ENCODE peak calls at places on chromosomes 12 and 14, in eight cellular contexts. M is A549, W is hepatocyte, N is Panc1, I is heart left ventricle, H is neural progenitor cell, E is HepG2, O is tibial nerve. C is an unnamed sample. For H3K4me1, the result is how much of the 10 kb centered on the place peaks cover.

GRCh38 chr14:35365130-35366047 is 39.2 kb downstream of the NFKBIA start:
- DNase-seq in E (peak), H (no peak), N (peak), M (peak), W (peak), O (no peak), I (no peak), C (peak)

GRCh38 chr14:50964683-50965390 is 20.6 kb upstream of the PYGL start:
- DNase-seq in M (peak), N (peak), O (no peak), W (peak), I (peak), E (peak), H (no peak), C (no peak)

GRCh38 chr12:122125452-122126341 is 47.1 kb downstream of the MLXIP start:
- DNase-seq in W (no peak), M (no peak), H (no peak), O (no peak), I (no peak), E (no peak), N (no peak), C (no peak)

GRCh38 chr12:80714846-80715245 is 1.9 kb upstream of the MYF5 start:
- DNase-seq in M (no peak), N (no peak), W (no peak), O (no peak), H (no peak), E (no peak), I (no peak), C (no peak)

GRCh38 chr12:123808167-123808566 is 46.1 kb downstream of the DNAH10 start:
- DNase-seq in E (peak), W (peak), O (no peak), I (no peak), M (peak), H (peak), N (no peak), C (peak)

GRCh38 chr12:51751657-51752056 is 96.9 kb downstream of the FIGNL2 start:
- DNase-seq in O (no peak), N (no peak), M (no peak), E (no peak), H (no peak), I (peak), W (no peak), C (no peak)

GRCh38 chr12:27576667-27577347 is 52.8 kb downstream of the PPFIBP1 start:
- DNase-seq in I (no peak), W (no peak), H (no peak), O (no peak), M (no peak), E (no peak), N (no peak), C (no peak)

GRCh38 chr12:57772429-57773322 is at the start of gene EEF1AKMT3:
- DNase-seq in E (peak), M (no peak), O (no peak), H (peak), N (no peak), I (peak), W (peak), C (peak)

GRCh38 chr12:24795699-24796385 is 153.1 kb downstream of the BCAT1 start:
- DNase-seq in O (no peak), E (no peak), H (no peak), W (no peak), M (no peak), N (no peak), I (no peak), C (no peak)

GRCh38 chr12:48380596-48380995 is 29.9 kb upstream of the ZNF641 start:
- DNase-seq in O (no peak), M (no peak), H (no peak), W (no peak), I (no peak), N (no peak), E (no peak), C (no peak)

GRCh38 chr12:68882251-68882964 is 50.6 kb downstream of the CPM start:
- DNase-seq in N (no peak), H (no peak), I (no peak), M (no peak), O (no peak), E (no peak), W (no peak), C (no peak)

DNA sequence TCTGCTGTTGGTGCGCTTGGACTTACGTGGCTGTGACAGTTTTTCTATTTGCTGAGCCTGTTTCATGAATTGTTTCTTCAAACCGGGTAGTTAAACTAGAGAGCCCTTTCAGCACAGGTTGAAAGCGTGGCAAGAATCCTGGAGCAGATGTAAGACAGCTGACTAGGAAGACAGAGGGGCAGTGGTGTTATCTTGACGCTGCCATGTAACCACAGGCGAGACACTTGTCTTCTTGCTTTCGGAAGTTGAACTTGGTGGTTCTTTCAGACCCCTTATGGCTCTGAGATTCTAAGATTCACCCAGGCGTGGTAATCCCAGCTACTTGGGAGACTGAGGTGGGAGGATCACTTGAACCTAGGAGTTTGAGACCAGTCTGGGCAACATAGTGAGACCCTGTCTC is 4.3 kb downstream of the EMP1 start:
- DNase-seq in I (no peak), W (no peak), H (no peak), E (no peak), M (no peak), N (no peak), O (no peak), C (no peak)
- H3K4me1 ChIP-seq in I (half or more), W (under half), H (under half), E (under half), M (under half), N (under half), O (under half), C (under half)

DNA sequence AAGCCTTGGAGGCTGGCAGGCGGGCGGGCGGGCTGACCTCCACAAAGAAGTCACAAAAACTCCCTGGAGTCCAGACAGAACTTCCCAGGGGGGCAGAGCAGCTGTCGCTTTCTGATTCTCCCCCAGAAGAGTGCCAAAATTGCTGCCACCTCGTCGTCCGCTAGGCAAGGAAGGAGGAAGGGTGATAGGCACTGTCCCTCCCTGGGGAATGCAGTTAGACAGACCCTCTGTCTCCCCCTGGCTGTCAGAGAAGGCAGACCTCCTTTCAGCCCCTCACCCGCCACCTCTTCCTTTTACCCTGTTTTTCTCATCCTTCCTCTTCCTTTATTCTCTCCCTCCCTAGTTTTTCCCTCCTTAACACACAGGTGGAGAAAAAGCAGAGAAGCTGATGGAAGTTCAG is 18.7 kb downstream of the GRIN2B start:
- DNase-seq in M (peak), W (no peak), N (no peak), E (peak), H (peak), O (no peak), I (no peak), C (no peak)
- TF ChIP-seq CTCF in M (peak), W (peak), N (peak), E (peak), H (peak), O (no peak), I (no peak), C (no peak)

GRCh38 chr14:58907803-58908202 is 270.0 kb downstream of the DACT1 start:
- DNase-seq in I (no peak), H (no peak), E (no peak), W (no peak), O (no peak), N (no peak), M (no peak), C (no peak)

GRCh38 chr14:58915646-58916045 is 272.8 kb upstream of the DAAM1 start:
- DNase-seq in N (no peak), H (no peak), M (no peak), W (no peak), O (no peak), I (no peak), E (no peak), C (no peak)

GRCh38 chr14:58912287-58912686 is 274.5 kb downstream of the DACT1 start:
- DNase-seq in H (no peak), M (no peak), E (no peak), O (no peak), N (no peak), I (no peak), W (no peak), C (no peak)

GRCh38 chr14:58914271-58914855 is 274.1 kb upstream of the DAAM1 start:
- DNase-seq in M (no peak), N (no peak), O (no peak), W (no peak), I (no peak), H (peak), E (no peak), C (peak)

DNA sequence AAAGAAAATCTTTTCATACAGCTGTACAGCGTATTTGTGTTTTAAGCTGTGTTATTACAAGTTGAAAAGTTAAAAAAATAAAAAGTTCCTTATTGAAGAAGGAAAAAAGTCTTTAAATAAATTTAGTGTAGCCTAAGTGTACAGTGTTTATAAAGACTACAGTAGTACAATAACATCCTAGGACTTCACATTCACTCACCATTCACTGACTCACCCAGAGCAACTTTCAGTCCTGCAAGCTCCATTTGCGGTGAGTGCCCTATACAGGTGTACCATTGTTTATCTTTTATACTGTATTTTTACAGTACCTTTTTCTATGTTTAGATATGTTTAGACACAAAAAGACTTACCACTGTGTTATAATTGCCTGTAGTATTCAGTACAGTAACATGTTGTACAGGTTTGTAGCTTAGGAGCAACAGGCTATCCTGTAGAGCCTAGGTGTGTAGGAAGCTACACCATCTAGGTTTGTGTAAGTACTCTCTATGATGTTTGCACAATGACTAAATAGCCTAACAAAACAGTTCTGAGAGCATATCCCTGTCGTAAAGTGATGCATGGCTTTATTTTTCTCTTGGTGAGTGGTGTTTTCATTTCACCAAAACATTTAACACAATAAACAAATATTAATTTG is 275.2 kb downstream of the DACT1 start:
- DNase-seq in W (peak), I (no peak), H (no peak), M (peak), O (no peak), N (no peak), E (no peak), C (no peak)
- H3K27ac ChIP-seq in W (no peak), I (no peak), H (no peak), M (no peak), O (no peak), N (no peak), E (no peak), C (no peak)

GRCh38 chr12:104304261-104305004 is 894 bp downstream of the EID3 start:
- DNase-seq in H (no peak), M (no peak), N (no peak), E (no peak), I (no peak), W (no peak), O (no peak), C (no peak)

GRCh38 chr12:104306376-104306775 is 2.8 kb downstream of the EID3 start:
- DNase-seq in E (no peak), H (no peak), I (no peak), M (no peak), N (no peak), W (no peak), O (no peak), C (no peak)

GRCh38 chr12:104306943-104307654 is 3.6 kb downstream of the EID3 start:
- DNase-seq in E (no peak), O (no peak), N (no peak), I (no peak), W (no peak), M (peak), H (no peak), C (no peak)

GRCh38 chr12:104305349-104305748 is 1.8 kb downstream of the EID3 start:
- DNase-seq in W (no peak), O (no peak), I (no peak), E (no peak), H (no peak), N (no peak), M (no peak), C (no peak)

DNA sequence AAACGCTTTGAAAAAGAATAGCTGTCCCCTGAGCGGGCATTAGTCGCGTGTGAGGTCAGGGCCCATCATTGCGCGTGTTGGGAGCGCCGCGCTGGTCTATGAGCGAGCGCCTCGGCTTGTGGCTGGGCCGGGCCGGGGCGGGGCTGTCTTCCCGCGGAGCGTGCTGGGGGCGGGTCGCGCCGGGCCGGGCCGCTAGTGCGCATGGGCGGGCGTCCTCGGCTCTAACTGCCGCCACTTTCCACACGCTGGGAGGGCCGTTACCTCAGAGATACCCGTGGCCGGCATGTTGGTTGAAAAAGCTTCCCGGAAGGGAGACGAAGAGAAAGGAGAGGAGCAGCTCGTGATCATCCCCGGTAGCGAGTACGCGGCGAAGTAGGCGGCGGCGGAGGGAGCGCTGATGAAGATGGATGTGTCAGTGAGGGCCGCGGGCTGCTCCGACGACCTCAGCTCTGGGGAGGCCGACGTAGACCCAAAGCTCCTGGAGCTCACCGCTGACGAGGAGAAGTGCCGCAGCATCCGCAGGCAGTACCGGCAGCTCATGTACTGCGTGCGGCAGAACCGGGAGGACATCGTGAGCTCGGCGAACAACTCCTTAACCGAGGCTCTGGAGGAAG is at the start of gene EID3:
- DNase-seq in H (peak), O (peak), M (peak), E (no peak), W (peak), I (peak), N (no peak), C (peak)
- H3K4me1 ChIP-seq in H (under half), O (under half), M (half or more), E (under half), W (under half), I (under half), N (half or more), C (under half)

GRCh38 chr12:79121486-79121885 is 256.9 kb downstream of the SYT1 start:
- DNase-seq in E (no peak), W (peak), O (no peak), M (peak), I (no peak), N (no peak), H (no peak), C (no peak)
- TF ChIP-seq CTCF in E (peak), W (peak), O (no peak), M (peak), I (no peak), N (peak), H (peak), C (peak)

GRCh38 chr14:68247867-68248266 is 428.3 kb downstream of the RAD51B start:
- DNase-seq in H (no peak), M (peak), E (no peak), W (no peak), N (no peak), I (no peak), O (no peak), C (peak)

GRCh38 chr14:68249534-68250517 is 430.2 kb downstream of the RAD51B start:
- DNase-seq in H (no peak), N (no peak), O (no peak), W (peak), I (no peak), E (no peak), M (peak), C (peak)

GRCh38 chr14:68246074-68246980 is 426.7 kb downstream of the RAD51B start:
- DNase-seq in O (no peak), W (peak), H (no peak), E (no peak), M (no peak), I (no peak), N (no peak), C (no peak)

GRCh38 chr14:68247281-68247680 is 427.7 kb downstream of the RAD51B start:
- DNase-seq in I (no peak), O (no peak), W (no peak), E (no peak), M (no peak), H (no peak), N (no peak), C (no peak)

GRCh38 chr14:68248481-68249255 is 429.1 kb downstream of the RAD51B start:
- DNase-seq in N (no peak), E (peak), I (no peak), M (peak), H (peak), O (no peak), W (peak), C (peak)
- H3K27ac ChIP-seq in N (peak), E (no peak), I (peak), M (peak), H (no peak), O (peak), W (peak), C (peak)

GRCh38 chr14:68816183-68816942 is 23.5 kb upstream of the ZFP36L1 start:
- DNase-seq in W (peak), O (peak), E (peak), M (peak), H (peak), I (peak), N (no peak), C (peak)

GRCh38 chr14:68815288-68816182 is 22.7 kb upstream of the ZFP36L1 start:
- DNase-seq in N (no peak), H (no peak), E (no peak), I (no peak), O (no peak), W (no peak), M (no peak), C (no peak)

GRCh38 chr14:68813318-68813838 is 20.5 kb upstream of the ZFP36L1 start:
- DNase-seq in E (no peak), N (no peak), I (no peak), O (no peak), M (no peak), H (no peak), W (no peak), C (no peak)

GRCh38 chr14:68816943-68817430 is 24.1 kb upstream of the ZFP36L1 start:
- DNase-seq in H (no peak), N (no peak), I (no peak), W (no peak), O (no peak), E (no peak), M (no peak), C (no peak)

GRCh38 chr14:68814376-68815287 is 21.8 kb upstream of the ZFP36L1 start:
- DNase-seq in H (peak), O (peak), E (peak), N (no peak), W (peak), I (no peak), M (peak), C (peak)
- H3K4me1 ChIP-seq in H (under half), O (under half), E (half or more), N (under half), W (under half), I (under half), M (under half), C (under half)

GRCh38 chr12:33253123-33253522 is 186.5 kb downstream of the SYT10 start:
- DNase-seq in O (no peak), N (no peak), M (no peak), I (no peak), E (no peak), W (no peak), H (no peak), C (no peak)

GRCh38 chr12:33248364-33248763 is 191.3 kb downstream of the SYT10 start:
- DNase-seq in N (no peak), O (no peak), E (no peak), W (no peak), I (no peak), M (no peak), H (no peak), C (no peak)

GRCh38 chr12:33251548-33251947 is 188.1 kb downstream of the SYT10 start:
- DNase-seq in N (no peak), W (no peak), H (no peak), O (no peak), E (no peak), I (no peak), M (no peak), C (no peak)

GRCh38 chr12:33245459-33245858 is 194.2 kb downstream of the SYT10 start:
- DNase-seq in H (no peak), I (no peak), N (no peak), W (peak), M (no peak), O (no peak), E (no peak), C (no peak)

DNA sequence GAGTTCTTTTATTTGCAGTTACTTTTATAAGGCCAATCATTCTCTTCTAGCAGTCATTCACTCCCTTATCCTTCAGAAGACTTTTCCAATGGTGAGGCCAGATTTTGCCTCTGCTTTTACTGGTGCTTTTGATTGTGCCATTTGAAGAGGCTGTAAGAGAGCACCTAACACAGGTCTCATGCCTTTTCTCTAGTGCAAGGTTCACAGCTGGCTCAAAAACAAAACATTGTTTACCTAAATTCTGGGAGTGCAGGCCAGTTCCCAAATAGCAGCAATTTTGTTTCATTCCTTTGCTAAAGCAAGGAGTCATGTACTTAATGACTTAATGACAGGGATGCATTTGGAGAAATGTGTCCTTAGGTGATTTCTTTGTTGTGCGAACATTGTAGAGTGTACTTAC is 192.0 kb downstream of the SYT10 start:
- DNase-seq in E (no peak), H (no peak), M (no peak), W (no peak), I (no peak), O (no peak), N (no peak), C (no peak)
- TF ChIP-seq CTCF in E (no peak), H (no peak), M (no peak), W (no peak), I (no peak), O (no peak), N (no peak), C (no peak)

DNA sequence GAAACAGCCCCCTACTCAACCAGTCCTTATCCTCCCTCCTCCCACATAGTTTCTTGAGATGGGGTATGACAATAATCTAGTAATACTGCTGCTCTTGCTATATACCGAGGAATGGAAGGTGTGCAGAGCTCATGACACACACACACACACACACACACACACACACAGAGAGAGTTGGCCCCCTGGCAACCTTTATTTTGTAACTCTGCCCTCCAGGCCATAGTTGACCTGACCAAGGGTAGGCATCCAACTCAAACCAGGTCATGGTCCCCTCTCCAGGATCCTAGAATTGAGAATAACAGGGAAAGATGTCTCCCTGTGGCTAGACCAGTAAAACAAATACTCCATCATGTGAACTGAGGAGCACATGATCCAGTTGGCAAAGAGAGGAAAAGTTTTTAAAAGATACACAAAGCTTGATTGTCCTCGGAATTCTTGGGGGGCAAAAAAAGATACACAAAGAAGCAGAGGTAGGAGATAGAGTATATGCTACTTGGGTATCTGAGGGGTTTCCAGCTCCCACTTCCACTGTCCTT is 11.3 kb downstream of the ERO1A start:
- DNase-seq in H (no peak), W (no peak), N (no peak), I (no peak), O (no peak), E (no peak), M (peak), C (no peak)
- H3K27ac ChIP-seq in H (no peak), W (no peak), N (no peak), I (no peak), O (no peak), E (no peak), M (no peak), C (no peak)

C was measured in cardiac muscle cell.